ENCODE peak calls at places on chromosome 19, in nine cellular contexts. Z is GM23248; C is A549; T is foreskin keratinocyte; J is heart left ventricle; U is H9; P is CD8-positive, alpha-beta memory T cell; I is CD8-positive, alpha-beta T cell; A is trophoblast cell. O is an unnamed sample.

GRCh38 chr19:13102666-13103584 is at the start of gene LYL1:
- DNase-seq in Z (no peak), C (peak), T (no peak), J (peak), U (peak), P (no peak), I (peak), A (peak), O (no peak)

GRCh38 chr19:3671680-3672574 is 28.3 kb downstream of the PIP5K1C start:
- DNase-seq in Z (no peak), C (no peak), T (no peak), J (peak), U (no peak), P (no peak), I (no peak), A (no peak), O (no peak)

GRCh38 chr19:11699931-11700794 is 38.6 kb downstream of the ZNF823 start:
- DNase-seq in Z (peak), C (peak), T (peak), J (no peak), U (no peak), P (peak), I (no peak), A (peak), O (no peak)

GRCh38 chr19:21835429-21835809 is 563 bp downstream of the ZNF43 start:
- DNase-seq in Z (no peak), C (no peak), T (no peak), J (no peak), U (no peak), P (no peak), I (no peak), A (no peak), O (no peak)

GRCh38 chr19:42357290-42357689 is 31.9 kb downstream of the MEGF8 start:
- DNase-seq in Z (no peak), C (no peak), T (no peak), J (no peak), U (no peak), P (no peak), I (no peak), A (no peak), O (no peak)

GRCh38 chr19:47176071-47176626 is 45.5 kb downstream of the SAE1 start:
- DNase-seq in Z (peak), C (no peak), T (peak), J (no peak), U (no peak), P (no peak), I (no peak), A (peak), O (no peak)

GRCh38 chr19:55368106-55368505 is 2.2 kb downstream of the IL11 start:
- DNase-seq in Z (no peak), C (no peak), T (no peak), J (no peak), U (no peak), P (no peak), I (no peak), A (no peak), O (no peak)

GRCh38 chr19:1259206-1259872 is 9.8 kb upstream of the CIRBP start:
- DNase-seq in Z (peak), C (peak), T (no peak), J (peak), U (peak), P (peak), I (peak), A (peak), O (no peak)

GRCh38 chr19:756232-756631 is 5.3 kb downstream of the MISP start:
- DNase-seq in Z (peak), C (peak), T (peak), J (no peak), U (no peak), P (no peak), I (no peak), A (peak), O (no peak)

GRCh38 chr19:30932854-30933253 is 416.4 kb downstream of the TSHZ3 start:
- DNase-seq in Z (no peak), C (no peak), T (no peak), J (no peak), U (no peak), P (no peak), I (no peak), A (no peak), O (no peak)

GRCh38 chr19:30630289-30631034 is 258.3 kb downstream of the ZNF536 start:
- DNase-seq in Z (no peak), C (no peak), T (peak), J (no peak), U (no peak), P (no peak), I (no peak), A (no peak), O (no peak)

GRCh38 chr19:50377051-50377441 is 789 bp downstream of the NR1H2 start:
- DNase-seq in Z (peak), C (peak), T (peak), J (peak), U (no peak), P (peak), I (peak), A (peak), O (no peak)

GRCh38 chr19:33325920-33326319 is 23.6 kb upstream of the CEBPA start:
- DNase-seq in Z (peak), C (no peak), T (no peak), J (no peak), U (no peak), P (no peak), I (no peak), A (no peak), O (no peak)

GRCh38 chr19:36460046-36460445 is 29.3 kb downstream of the ZNF566 start:
- DNase-seq in Z (peak), C (no peak), T (no peak), J (no peak), U (no peak), P (no peak), I (no peak), A (peak), O (no peak)

GRCh38 chr19:14835011-14835410 is at the start of the genes OR7A5 and OR7C1:
- DNase-seq in Z (no peak), C (no peak), T (no peak), J (no peak), U (no peak), P (no peak), I (no peak), A (peak), O (no peak)

GRCh38 chr19:4304509-4305252 is at the start of gene FSD1:
- DNase-seq in Z (peak), C (peak), T (no peak), J (no peak), U (peak), P (peak), I (peak), A (no peak), O (peak)

GRCh38 chr19:31312004-31312403 is 37.2 kb downstream of the TSHZ3 start:
- DNase-seq in Z (peak), C (no peak), T (peak), J (peak), U (no peak), P (no peak), I (no peak), A (peak), O (no peak)

GRCh38 chr19:44927746-44928145 is 13.3 kb downstream of the APOC1 start:
- DNase-seq in Z (peak), C (no peak), T (no peak), J (no peak), U (no peak), P (no peak), I (no peak), A (no peak), O (no peak)

GRCh38 chr19:30745476-30745985 is 373.3 kb downstream of the ZNF536 start:
- DNase-seq in Z (no peak), C (no peak), T (no peak), J (no peak), U (no peak), P (no peak), I (no peak), A (no peak), O (no peak)

DNA sequence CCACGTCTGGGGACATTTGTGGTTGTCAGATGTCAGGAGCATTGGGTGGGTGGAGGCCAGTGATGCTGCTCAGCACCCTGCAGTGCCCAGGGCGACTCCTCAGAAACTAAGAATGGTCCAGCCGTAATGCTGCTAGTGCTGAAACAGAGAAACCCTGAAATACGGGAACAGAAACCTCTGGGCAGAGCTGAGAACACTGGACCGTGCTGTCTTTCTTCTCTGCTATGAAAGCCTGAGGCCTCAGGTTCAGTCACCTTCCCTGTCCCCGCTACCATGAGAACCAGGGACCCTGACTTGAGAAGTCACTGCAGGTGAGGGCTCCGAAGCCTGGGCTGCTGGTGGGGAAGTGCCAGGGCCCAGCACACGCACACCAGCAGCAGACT is 13.4 kb downstream of the CAPS start:
- DNase-seq in Z (peak), C (no peak), T (no peak), J (no peak), U (no peak), P (no peak), I (no peak), A (no peak), O (no peak)
- H3K27ac ChIP-seq in Z (peak), C (no peak), T (no peak), J (peak), U (no peak), P (no peak), I (no peak), A (no peak), O (no peak)

GRCh38 chr19:54172764-54173699 is at the start of gene TMC4:
- DNase-seq in Z (peak), C (peak), T (peak), J (no peak), U (peak), P (no peak), I (no peak), A (peak), O (no peak)
- H3K27ac ChIP-seq in Z (no peak), C (peak), T (peak), J (no peak), U (no peak), P (no peak), I (no peak), A (peak), O (no peak)

GRCh38 chr19:9989504-9989903 is 20.8 kb downstream of the COL5A3 start:
- DNase-seq in Z (no peak), C (no peak), T (no peak), J (no peak), U (no peak), P (no peak), I (no peak), A (no peak), O (no peak)

GRCh38 chr19:9981406-9982260 is 28.7 kb downstream of the COL5A3 start:
- DNase-seq in Z (peak), C (no peak), T (no peak), J (no peak), U (no peak), P (no peak), I (no peak), A (no peak), O (no peak)

GRCh38 chr19:9991425-9992191 is 18.7 kb downstream of the COL5A3 start:
- DNase-seq in Z (no peak), C (no peak), T (no peak), J (no peak), U (no peak), P (no peak), I (no peak), A (no peak), O (no peak)

DNA sequence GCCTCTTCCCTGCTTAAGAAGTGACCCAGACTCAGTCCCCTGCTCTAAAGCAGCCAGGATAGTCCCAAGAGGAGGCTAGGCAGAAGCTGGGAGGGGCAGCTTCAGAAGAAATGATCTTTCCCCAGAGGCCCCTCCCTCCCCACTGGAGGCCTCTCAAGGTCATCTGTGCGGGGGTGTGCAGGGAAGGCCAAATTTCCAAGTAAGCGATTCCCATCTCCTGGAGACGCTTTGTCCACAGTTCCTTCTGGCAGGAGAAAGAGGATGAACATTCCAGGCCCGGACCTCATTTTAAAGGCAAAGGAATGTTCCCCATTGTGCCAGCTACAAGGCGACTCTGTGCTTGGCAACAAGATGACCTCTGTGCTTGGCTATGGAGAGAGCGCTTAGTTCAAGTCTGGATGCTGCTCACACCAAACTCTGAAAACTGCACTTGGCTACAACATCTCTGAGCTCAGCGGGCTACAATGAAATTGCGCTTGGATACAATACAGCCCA is 23.5 kb downstream of the COL5A3 start:
- DNase-seq in Z (peak), C (no peak), T (no peak), J (peak), U (no peak), P (no peak), I (no peak), A (no peak), O (peak)
- H3K27ac ChIP-seq in Z (peak), C (no peak), T (no peak), J (no peak), U (no peak), P (no peak), I (no peak), A (no peak), O (no peak)

GRCh38 chr19:53966931-53967330 is 4.2 kb downstream of the CACNG8 start:
- DNase-seq in Z (no peak), C (no peak), T (no peak), J (no peak), U (no peak), P (no peak), I (no peak), A (no peak), O (no peak)
- H3K27ac ChIP-seq in Z (no peak), C (no peak), T (no peak), J (no peak), U (no peak), P (no peak), I (no peak), A (no peak), O (no peak)

DNA sequence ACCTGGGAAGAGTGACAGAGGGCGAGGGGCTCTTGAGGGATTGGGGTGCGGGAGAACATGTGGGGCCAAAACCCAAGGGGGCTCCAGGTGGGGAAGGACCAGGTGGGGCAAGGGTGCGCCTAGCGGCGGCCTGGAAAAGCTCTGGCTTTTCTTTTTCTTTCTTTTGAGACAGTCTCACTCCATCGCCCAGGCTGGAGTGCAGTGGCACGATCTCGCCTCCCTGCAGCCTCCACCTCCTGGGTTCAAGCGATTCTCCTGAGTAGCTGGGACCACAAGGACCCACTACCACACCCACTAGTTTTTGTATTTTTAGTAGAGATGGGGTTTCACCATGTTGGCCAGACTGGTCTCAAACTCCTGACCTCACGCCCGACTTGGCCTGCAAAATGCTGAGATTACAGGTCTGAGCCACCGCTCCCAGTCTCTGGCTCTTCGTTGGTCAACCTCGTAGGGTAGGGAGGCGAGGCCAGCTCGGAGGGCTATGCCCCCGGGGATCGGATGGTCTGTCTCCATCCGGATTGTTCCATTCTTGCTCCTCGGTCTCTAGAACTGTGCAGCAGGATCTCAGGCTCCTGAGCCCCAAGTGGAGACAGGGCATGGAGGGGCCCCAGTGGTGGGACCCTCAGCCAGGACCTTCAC is 3.7 kb downstream of the GADD45B start:
- DNase-seq in Z (peak), C (no peak), T (no peak), J (no peak), U (no peak), P (no peak), I (no peak), A (peak), O (no peak)
- H3K27ac ChIP-seq in Z (peak), C (peak), T (peak), J (peak), U (no peak), P (no peak), I (peak), A (peak), O (no peak)

DNA sequence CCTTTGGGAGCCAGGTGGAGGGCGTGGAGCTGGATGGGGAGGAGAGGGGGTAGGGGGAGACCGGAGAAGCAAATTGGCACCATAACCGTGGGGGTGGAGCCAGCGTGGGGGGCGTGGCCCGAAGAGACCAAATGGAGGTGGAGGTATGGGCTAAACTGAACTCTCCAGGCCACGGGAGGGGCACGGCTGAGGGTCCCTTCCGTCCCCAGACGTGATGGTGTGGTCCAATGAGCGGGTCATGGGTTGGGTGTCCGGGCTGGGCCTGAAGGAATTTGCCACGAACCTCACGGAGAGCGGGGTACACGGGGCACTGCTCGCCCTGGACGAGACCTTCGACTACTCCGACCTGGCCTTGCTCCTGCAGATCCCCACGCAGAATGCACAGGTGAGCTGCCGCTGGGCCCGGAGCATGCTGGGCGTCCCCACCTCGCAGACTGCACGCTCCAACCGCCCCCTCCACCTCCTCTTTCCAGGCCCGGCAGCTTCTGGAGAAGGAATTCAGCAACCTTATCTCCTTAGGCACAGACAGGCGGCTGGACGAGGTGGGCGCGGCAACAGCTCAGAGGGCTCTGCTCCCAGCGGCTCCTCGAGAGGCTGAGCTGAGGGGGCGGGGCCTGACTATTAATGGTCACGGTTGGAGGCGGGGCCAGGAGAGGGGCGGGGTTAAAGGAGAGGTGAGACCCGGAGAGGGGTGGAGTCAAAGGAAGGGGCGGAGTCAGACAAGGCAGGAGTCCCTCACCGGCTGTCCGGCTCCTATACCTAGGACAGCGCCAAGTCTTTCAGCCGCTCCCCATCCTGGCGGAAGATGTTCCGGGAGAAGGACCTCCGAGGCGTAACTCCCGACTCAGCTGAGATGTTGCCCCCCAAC is 6.2 kb downstream of the HRC start:
- DNase-seq in Z (peak), C (peak), T (peak), J (peak), U (peak), P (peak), I (peak), A (peak), O (peak)
- H3K27ac ChIP-seq in Z (no peak), C (peak), T (no peak), J (peak), U (no peak), P (peak), I (no peak), A (peak), O (peak)

GRCh38 chr19:19334063-19334988 is 13.7 kb downstream of the MAU2 start:
- DNase-seq in Z (no peak), C (no peak), T (no peak), J (no peak), U (no peak), P (no peak), I (no peak), A (no peak), O (no peak)
- H3K27ac ChIP-seq in Z (no peak), C (no peak), T (no peak), J (no peak), U (no peak), P (no peak), I (no peak), A (no peak), O (no peak)

GRCh38 chr19:16091546-16092475 is 15.5 kb downstream of the TPM4 start:
- DNase-seq in Z (no peak), C (peak), T (no peak), J (no peak), U (no peak), P (no peak), I (no peak), A (peak), O (no peak)
- H3K27ac ChIP-seq in Z (peak), C (peak), T (no peak), J (no peak), U (no peak), P (no peak), I (no peak), A (peak), O (no peak)

DNA sequence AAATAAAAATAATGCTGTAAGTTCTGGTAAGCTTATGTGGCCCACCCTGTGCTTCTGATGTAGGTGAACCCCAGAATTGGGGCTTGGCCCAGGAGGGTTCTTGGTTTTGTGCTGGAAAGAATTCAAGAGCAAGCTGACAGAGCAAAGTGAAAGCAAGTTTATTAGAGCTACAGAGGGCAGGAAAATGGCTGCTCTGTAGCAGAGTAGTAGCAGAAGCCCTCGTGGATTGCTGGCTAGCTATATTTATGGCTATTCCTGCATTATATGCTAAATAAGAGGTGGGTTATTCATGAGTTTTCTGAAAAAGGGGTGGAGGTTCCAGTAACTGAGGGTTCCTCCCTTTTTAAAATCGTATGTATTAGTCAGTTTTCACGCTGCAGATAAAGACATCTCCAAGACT is 20.5 kb upstream of the ZNF599 start:
- DNase-seq in Z (peak), C (no peak), T (no peak), J (no peak), U (no peak), P (no peak), I (no peak), A (no peak), O (no peak)
- H3K27ac ChIP-seq in Z (no peak), C (no peak), T (no peak), J (no peak), U (no peak), P (no peak), I (no peak), A (no peak), O (no peak)

DNA sequence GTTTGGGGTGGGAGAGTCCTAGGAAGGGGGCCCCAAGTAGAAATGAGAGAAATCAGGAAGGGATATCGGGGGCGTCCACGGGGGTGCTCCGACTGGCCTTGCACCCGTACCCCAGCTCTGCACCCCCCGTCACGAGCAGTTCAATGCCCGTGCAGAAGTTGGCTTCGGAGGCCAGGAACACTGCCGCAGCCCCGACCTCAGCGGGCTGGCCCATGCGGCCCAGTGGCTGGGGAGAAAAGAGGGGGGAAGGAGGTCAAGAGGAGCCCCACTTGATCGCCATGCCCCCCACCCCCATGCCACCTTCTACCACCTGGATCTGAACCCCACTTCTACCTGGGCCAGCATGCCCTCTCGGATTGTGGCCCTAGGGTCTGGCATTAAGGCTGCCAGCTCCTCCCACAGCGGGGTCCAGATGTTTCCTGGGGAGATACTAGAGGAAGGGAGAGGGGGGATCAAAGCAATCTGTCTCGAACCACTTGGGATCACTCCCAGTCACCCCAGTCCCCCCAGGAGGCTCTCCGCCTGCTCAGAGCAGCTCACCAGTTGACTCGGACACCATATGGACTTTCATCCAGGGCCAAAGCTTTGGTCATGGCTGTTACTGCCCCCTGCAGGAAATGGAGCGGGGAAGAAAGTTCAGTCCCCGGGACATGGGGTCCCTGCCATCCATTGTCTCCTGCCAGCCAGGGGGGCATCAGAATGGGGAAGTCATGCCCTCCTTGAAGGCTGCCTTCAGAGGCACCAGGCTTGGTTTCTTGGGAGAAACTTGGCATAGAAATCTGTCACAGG is 2.5 kb upstream of the BCAT2 start:
- DNase-seq in Z (no peak), C (no peak), T (no peak), J (no peak), U (peak), P (no peak), I (no peak), A (peak), O (no peak)
- H3K27ac ChIP-seq in Z (no peak), C (no peak), T (no peak), J (no peak), U (no peak), P (no peak), I (no peak), A (no peak), O (peak)